ENCODE peak calls at places on chromosomes 2 and 18, in five cellular contexts. D is AG04449; P is CD8-positive, alpha-beta T cell; N is choroid plexus epithelial cell; I is neural progenitor cell. A is an unnamed sample.

GRCh38 chr2:138276367-138276766 is 225.2 kb upstream of the SPOPL start:
- DNase-seq in P (no peak), I (peak), N (no peak), D (no peak), A (no peak)

GRCh38 chr2:43178055-43178598 is 48.3 kb downstream of the ZFP36L2 start:
- DNase-seq in P (no peak), D (no peak), I (no peak), N (no peak), A (no peak)

GRCh38 chr2:20557635-20558034 is 93.3 kb downstream of the HS1BP3 start:
- DNase-seq in P (no peak), I (no peak), N (no peak), D (no peak), A (no peak)

GRCh38 chr18:47944972-47945843 is 14.7 kb upstream of the SMAD2 start:
- DNase-seq in D (no peak), I (no peak), P (no peak), N (peak), A (peak)

GRCh38 chr2:31925517-31925916 is 85.3 kb downstream of the MEMO1 start:
- DNase-seq in N (no peak), I (no peak), P (no peak), D (no peak), A (no peak)

GRCh38 chr2:42436370-42436769 is 57.4 kb downstream of the KCNG3 start:
- DNase-seq in P (no peak), D (no peak), I (no peak), N (no peak), A (no peak)

GRCh38 chr2:143901185-143901842 is 618.6 kb downstream of the ZEB2 start:
- DNase-seq in P (no peak), D (peak), I (no peak), N (peak), A (peak)

GRCh38 chr2:5990021-5990420 is 297.8 kb downstream of the SOX11 start:
- DNase-seq in I (no peak), P (no peak), D (no peak), N (no peak), A (no peak)

GRCh38 chr2:189402932-189403331 is 38.3 kb upstream of the WDR75 start:
- DNase-seq in P (no peak), D (no peak), I (peak), N (peak), A (no peak)

GRCh38 chr2:19356545-19357382 is 1.7 kb downstream of the OSR1 start:
- DNase-seq in I (peak), P (no peak), N (peak), D (no peak), A (no peak)
- H3K4me3 ChIP-seq in I (peak), P (no peak), N (peak), D (peak), A (peak)

GRCh38 chr2:157260403-157261198 is 3.1 kb downstream of the GALNT5 start:
- DNase-seq in N (no peak), I (no peak), D (no peak), P (no peak), A (no peak)

GRCh38 chr2:157257312-157258252 is at the start of gene GALNT5:
- DNase-seq in I (peak), N (peak), D (no peak), P (no peak), A (no peak)

GRCh38 chr2:157261199-157261782 is 3.8 kb downstream of the GALNT5 start:
- DNase-seq in N (peak), D (no peak), P (no peak), I (no peak), A (no peak)

GRCh38 chr2:157256621-157257020 is 884 bp upstream of the GALNT5 start:
- DNase-seq in N (no peak), P (no peak), D (no peak), I (no peak), A (no peak)

GRCh38 chr2:157258520-157259326 is 1.2 kb downstream of the GALNT5 start:
- DNase-seq in P (no peak), N (no peak), D (no peak), I (no peak), A (no peak)
- H3K4me3 ChIP-seq in P (no peak), N (no peak), D (peak), I (no peak), A (no peak)

GRCh38 chr2:236971131-236971850 is 114.4 kb upstream of the COPS8 start:
- DNase-seq in N (no peak), I (no peak), P (no peak), D (no peak), A (no peak)

GRCh38 chr2:236970656-236971010 is 115.1 kb upstream of the COPS8 start:
- DNase-seq in I (no peak), P (no peak), D (no peak), N (peak), A (no peak)

GRCh38 chr2:236972491-236973379 is 113.0 kb upstream of the COPS8 start:
- DNase-seq in D (peak), P (no peak), N (peak), I (peak), A (peak)

GRCh38 chr2:236969767-236970655 is 115.7 kb upstream of the COPS8 start:
- DNase-seq in N (no peak), P (peak), I (no peak), D (no peak), A (no peak)

GRCh38 chr2:236971919-236972381 is 113.7 kb upstream of the COPS8 start:
- DNase-seq in D (no peak), P (no peak), N (no peak), I (no peak), A (no peak)
- H3K4me3 ChIP-seq in D (no peak), P (no peak), N (no peak), I (no peak), A (no peak)

GRCh38 chr2:239268082-239268481 is 132.7 kb downstream of the HDAC4 start:
- DNase-seq in D (no peak), N (no peak), I (no peak), P (no peak), A (no peak)
- H3K4me3 ChIP-seq in D (no peak), N (no peak), I (no peak), P (no peak), A (no peak)

GRCh38 chr2:203823179-203823578 is 44.4 kb upstream of the CTLA4 start:
- DNase-seq in N (no peak), D (no peak), P (no peak), I (no peak), A (no peak)
- H3K4me3 ChIP-seq in N (no peak), D (no peak), P (no peak), I (no peak), A (no peak)

DNA sequence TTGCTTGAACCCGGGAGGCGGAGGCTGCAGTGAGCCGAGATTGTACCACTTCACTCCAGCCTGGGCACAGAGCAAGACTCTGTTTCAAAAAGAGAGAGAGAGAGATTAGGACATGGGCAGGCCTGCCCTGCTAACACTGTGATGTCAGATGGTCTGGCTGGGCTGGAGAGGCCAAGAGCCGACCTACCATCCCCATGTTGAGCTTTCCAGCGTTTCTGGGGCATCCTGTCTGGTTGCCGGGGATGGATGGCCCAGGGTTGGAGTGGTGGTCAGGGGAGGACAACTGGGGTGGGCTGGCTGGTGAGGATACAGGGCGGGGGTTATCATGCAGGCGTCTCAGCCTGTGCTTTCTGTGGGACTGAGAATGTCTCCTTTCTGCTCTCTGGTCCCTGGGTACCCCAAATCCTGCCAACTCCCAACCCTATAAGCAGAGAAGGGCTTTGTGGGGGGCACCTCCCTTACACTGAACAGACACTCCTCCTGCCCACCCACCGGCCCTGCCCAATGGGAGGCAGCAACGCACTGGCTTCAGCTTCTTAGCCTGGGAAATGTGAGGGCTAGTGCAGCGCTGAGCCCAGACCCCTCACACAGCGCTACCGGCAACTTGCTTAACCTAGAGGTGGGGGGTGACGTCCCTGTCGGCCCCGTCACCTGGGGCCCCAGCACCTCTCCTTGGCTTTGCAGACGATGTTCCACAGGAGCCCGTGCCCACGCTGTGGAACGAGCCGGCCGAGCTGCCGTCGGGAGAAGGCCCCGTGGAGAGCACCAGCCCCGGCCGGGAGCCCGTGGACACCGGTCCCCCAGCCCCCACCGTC is 5.4 kb downstream of the SNORC start:
- DNase-seq in P (no peak), N (no peak), I (peak), D (no peak), A (no peak)
- H3K4me3 ChIP-seq in P (no peak), N (no peak), I (peak), D (no peak), A (peak)

GRCh38 chr18:7725473-7725872 is 158.4 kb downstream of the PTPRM start:
- DNase-seq in P (no peak), D (no peak), I (no peak), N (no peak), A (no peak)

GRCh38 chr18:7721532-7721931 is 154.4 kb downstream of the PTPRM start:
- DNase-seq in P (no peak), N (no peak), I (no peak), D (no peak), A (no peak)

GRCh38 chr18:7725897-7726296 is 158.8 kb downstream of the PTPRM start:
- DNase-seq in D (no peak), N (no peak), I (no peak), P (no peak), A (no peak)

GRCh38 chr18:7722955-7723354 is 155.8 kb downstream of the PTPRM start:
- DNase-seq in N (peak), P (no peak), I (no peak), D (no peak), A (peak)

GRCh38 chr18:7723558-7723957 is 156.4 kb downstream of the PTPRM start:
- DNase-seq in I (no peak), P (no peak), N (no peak), D (no peak), A (no peak)
- H3K4me3 ChIP-seq in I (no peak), P (no peak), N (no peak), D (no peak), A (no peak)

GRCh38 chr2:39202639-39203369 is 41.0 kb downstream of the CDKL4 start:
- DNase-seq in P (no peak), D (no peak), I (no peak), N (peak), A (peak)
- H3K4me3 ChIP-seq in P (no peak), D (no peak), I (no peak), N (no peak), A (no peak)

GRCh38 chr18:57980573-57981348 is 63.3 kb upstream of the NEDD4L start:
- DNase-seq in D (no peak), I (no peak), N (no peak), P (no peak), A (no peak)

GRCh38 chr18:57975805-57976204 is 68.2 kb upstream of the NEDD4L start:
- DNase-seq in I (no peak), D (no peak), P (no peak), N (no peak), A (no peak)

GRCh38 chr18:57974585-57974984 is 69.4 kb upstream of the NEDD4L start:
- DNase-seq in D (no peak), N (no peak), I (no peak), P (no peak), A (no peak)

GRCh38 chr18:57973889-57974288 is 70.1 kb upstream of the NEDD4L start:
- DNase-seq in D (no peak), I (no peak), N (no peak), P (no peak), A (no peak)

DNA sequence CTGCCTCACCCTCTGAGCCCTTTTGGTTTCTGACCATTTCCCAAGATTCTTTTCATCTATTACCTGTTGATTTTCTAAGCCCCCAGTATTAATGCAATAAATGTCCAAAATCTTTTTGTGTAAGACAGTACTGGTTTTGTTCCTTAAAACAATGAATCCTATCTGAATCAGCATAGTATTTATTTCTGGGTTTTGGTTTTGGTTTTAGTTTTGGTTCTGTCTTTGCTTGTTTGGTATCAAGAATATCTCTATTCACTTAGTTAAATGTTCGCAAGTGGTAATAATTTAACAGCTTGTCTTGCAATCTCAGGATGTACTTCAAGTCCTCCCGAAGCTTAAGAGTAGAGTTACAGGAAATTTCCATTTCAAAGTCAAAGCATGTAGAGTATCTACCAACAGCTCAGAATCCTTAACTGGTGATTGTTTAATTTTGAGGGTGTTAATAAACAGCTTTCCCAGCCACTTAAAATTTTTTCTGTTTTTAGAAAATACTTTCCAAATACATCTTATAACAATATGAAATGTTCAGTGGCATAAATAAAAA is 67.7 kb upstream of the NEDD4L start:
- DNase-seq in D (no peak), I (no peak), N (no peak), P (no peak), A (no peak)
- H3K4me3 ChIP-seq in D (no peak), I (no peak), N (no peak), P (no peak), A (peak)

A was measured in epithelial cell of proximal tubule.